ENCODE peak calls at places on chromosomes 4 and X, in nine cellular contexts. L, F, S, Z, H, C, K, B and D are unnamed samples.

GRCh38 chr4:18390655-18391369 is 369.3 kb upstream of the LCORL start:
- DNase-seq in F (no peak), S (no peak), B (no peak), L (no peak), Z (peak), K (no peak), H (no peak), C (peak), D (no peak)

GRCh38 chrX:41823402-41823801 is 99.4 kb downstream of the GPR82 start:
- DNase-seq in L (no peak), B (no peak), H (peak), Z (peak), K (no peak), F (no peak), S (no peak), C (peak), D (no peak)

GRCh38 chr4:82900016-82900334 is 560 bp upstream of the THAP9 start:
- DNase-seq in F (no peak), K (no peak), L (peak), Z (no peak), C (peak), H (no peak), S (no peak), B (no peak), D (no peak)

GRCh38 chr4:53477038-53477565 is 99.7 kb downstream of the FIP1L1 start:
- DNase-seq in Z (no peak), B (no peak), H (no peak), F (no peak), K (peak), S (no peak), L (peak), C (no peak), D (no peak)

GRCh38 chr4:8434251-8435073 is 6.1 kb downstream of the ACOX3 start:
- DNase-seq in B (no peak), L (no peak), Z (no peak), K (no peak), H (no peak), C (no peak), S (no peak), F (no peak), D (peak)

GRCh38 chr4:107066622-107067021 is 30.5 kb upstream of the DKK2 start:
- DNase-seq in H (no peak), L (no peak), F (no peak), B (no peak), Z (no peak), K (no peak), S (no peak), C (no peak), D (no peak)

GRCh38 chr4:136650541-136651277 is 881.6 kb downstream of the PCDH18 start:
- DNase-seq in Z (peak), S (no peak), C (peak), F (no peak), K (no peak), B (peak), L (peak), H (no peak), D (no peak)

GRCh38 chr4:38694330-38694729 is 30.3 kb downstream of the KLF3 start:
- DNase-seq in K (no peak), C (no peak), S (no peak), F (no peak), L (no peak), Z (no peak), H (no peak), B (no peak), D (no peak)

GRCh38 chr4:99390060-99390459 is 37.5 kb upstream of the ADH1C start:
- DNase-seq in K (no peak), H (no peak), S (no peak), B (no peak), F (no peak), Z (peak), L (peak), C (no peak), D (no peak)

GRCh38 chr4:74516321-74516720 is 71.4 kb downstream of the AREG start:
- DNase-seq in L (peak), S (no peak), F (no peak), Z (peak), K (no peak), B (no peak), H (no peak), C (no peak), D (no peak)

GRCh38 chr4:119237201-119237600 is 24.7 kb downstream of the USP53 start:
- DNase-seq in S (no peak), F (no peak), L (no peak), H (no peak), Z (no peak), B (no peak), C (no peak), K (no peak), D (no peak)

GRCh38 chrX:14027031-14027430 is 2.7 kb downstream of the GEMIN8 start:
- DNase-seq in K (peak), S (no peak), H (no peak), L (peak), Z (no peak), B (peak), C (no peak), F (no peak), D (peak)

GRCh38 chr4:188307591-188307990 is 168.3 kb downstream of the TRIML1 start:
- DNase-seq in Z (no peak), C (no peak), K (no peak), B (no peak), L (no peak), F (no peak), S (no peak), H (no peak), D (no peak)

GRCh38 chr4:4859010-4859798 is at the start of gene MSX1:
- DNase-seq in K (no peak), L (peak), S (peak), H (peak), B (peak), C (peak), F (peak), Z (peak), D (peak)

GRCh38 chrX:1906028-1906427 is 291.2 kb downstream of the ASMT start:
- DNase-seq in L (no peak), F (no peak), H (no peak), B (no peak), K (no peak), S (no peak), Z (no peak), C (no peak), D (no peak)

GRCh38 chr4:102713096-102713495 is 47.7 kb downstream of the MANBA start:
- DNase-seq in S (no peak), H (no peak), F (no peak), Z (peak), L (peak), B (no peak), K (no peak), C (peak), D (no peak)

GRCh38 chr4:3809451-3810110 is 43.4 kb downstream of the ADRA2C start:
- DNase-seq in S (no peak), H (no peak), L (no peak), F (no peak), C (no peak), B (no peak), Z (no peak), K (no peak), D (no peak)

GRCh38 chrX:39815621-39816020 is 282.1 kb downstream of the BCOR start:
- DNase-seq in L (peak), C (no peak), S (no peak), H (no peak), F (no peak), K (no peak), Z (no peak), B (no peak), D (no peak)

GRCh38 chrX:29295987-29296680 is 708.9 kb downstream of the IL1RAPL1 start:
- DNase-seq in H (no peak), Z (peak), B (no peak), L (peak), K (no peak), S (no peak), C (no peak), F (no peak), D (no peak)

DNA sequence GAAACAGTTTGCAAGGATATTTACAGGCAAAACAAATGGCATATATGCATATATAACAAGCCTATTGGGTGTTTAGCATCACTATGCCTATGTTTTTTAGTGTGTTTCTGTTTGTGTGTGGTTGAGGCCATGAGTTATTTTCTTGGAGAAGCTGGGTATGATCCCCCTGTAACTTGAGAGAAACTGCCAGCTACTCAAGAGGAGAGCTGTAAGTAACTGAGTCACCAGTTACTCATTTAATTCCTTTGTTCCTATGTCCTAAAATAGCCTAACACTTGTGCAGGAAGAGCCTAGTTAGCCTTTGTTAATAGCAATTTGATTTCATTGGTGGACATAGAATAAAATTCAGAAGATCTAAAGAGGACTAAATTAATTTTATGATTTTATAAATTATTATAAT is 79.1 kb downstream of the PWWP3B start:
- DNase-seq in H (no peak), B (no peak), L (no peak), C (no peak), Z (no peak), S (no peak), F (no peak), K (no peak), D (no peak)
- H3K27ac ChIP-seq in H (no peak), B (no peak), L (no peak), C (no peak), Z (no peak), S (no peak), F (no peak), K (no peak), D (no peak)

GRCh38 chr4:81807386-81807785 is 335.7 kb upstream of the RASGEF1B start:
- DNase-seq in L (no peak), Z (no peak), H (no peak), C (no peak), B (no peak), F (no peak), S (no peak), K (no peak), D (no peak)
- TF ChIP-seq CTCF in L (no peak), Z (no peak), H (no peak), C (no peak), B (no peak), F (no peak), S (no peak), K (no peak), D (no peak)

DNA sequence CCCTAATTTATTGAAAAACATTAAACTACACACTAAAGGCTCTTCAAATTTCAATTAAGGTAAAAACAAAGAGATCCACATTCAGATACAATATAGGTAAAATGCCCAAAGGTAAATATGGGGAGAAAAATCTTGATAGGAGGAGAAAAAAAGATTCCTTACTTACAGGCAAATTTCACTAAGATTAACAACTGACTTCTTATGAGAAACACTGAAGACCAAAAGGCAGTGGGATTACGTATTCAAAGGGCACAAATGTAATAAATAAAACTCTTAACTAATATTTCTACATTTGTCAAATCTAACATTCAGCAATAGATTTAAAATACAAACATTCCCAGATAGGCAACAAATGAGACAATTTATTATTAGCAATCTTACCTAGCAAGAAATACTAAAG is 829.3 kb downstream of the SH3BGRL start:
- DNase-seq in H (no peak), Z (no peak), K (no peak), C (no peak), F (no peak), B (no peak), S (no peak), L (no peak), D (no peak)
- H3K27ac ChIP-seq in H (no peak), Z (no peak), K (no peak), C (no peak), F (no peak), B (no peak), S (no peak), L (no peak), D (no peak)

GRCh38 chrX:49165901-49166881 is 3.6 kb downstream of the MAGIX start:
- DNase-seq in F (no peak), H (peak), C (no peak), Z (peak), K (peak), B (peak), S (peak), L (peak), D (peak)
- TF ChIP-seq CTCF in F (peak), H (peak), C (no peak), Z (peak), K (peak), B (no peak), S (no peak), L (no peak), D (peak)

DNA sequence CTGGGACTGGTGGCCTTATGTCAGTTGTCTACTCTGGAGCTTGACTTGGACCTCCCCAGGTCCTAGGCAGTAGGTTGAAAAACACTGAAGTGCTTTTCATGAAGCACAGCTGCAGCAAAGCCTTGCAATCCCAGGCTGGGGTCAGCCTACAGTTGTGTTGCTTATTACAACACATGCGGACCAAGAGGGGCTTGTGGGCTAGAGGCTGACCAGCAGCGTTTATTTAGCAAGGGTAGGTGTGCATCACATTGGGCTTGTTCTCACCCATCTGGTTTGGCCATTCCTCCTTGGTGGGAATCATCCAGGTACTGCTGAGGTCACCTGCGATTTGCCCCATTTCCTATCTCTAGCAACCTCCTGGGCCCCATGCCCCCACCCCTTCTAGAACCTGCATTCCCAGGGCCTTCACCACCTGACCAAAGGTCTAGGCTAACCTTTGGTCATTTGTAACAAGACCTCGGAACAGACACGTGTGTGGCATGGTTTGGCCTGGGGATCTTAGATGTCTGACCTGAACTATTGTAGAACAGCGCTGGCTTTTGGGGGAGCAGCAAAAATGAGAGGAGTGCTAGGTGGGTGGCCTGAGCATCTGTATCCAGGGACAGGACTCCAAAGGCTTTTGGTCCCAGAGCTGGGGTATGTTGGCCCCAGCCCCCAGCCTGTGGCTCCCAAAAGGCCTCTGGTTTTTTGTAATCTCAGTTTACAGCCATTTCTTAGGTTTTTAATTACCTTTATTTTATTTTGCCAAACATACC is 3.0 kb downstream of the RPL10 start:
- DNase-seq in S (no peak), F (no peak), H (no peak), C (peak), K (no peak), B (peak), Z (peak), L (peak), D (no peak)
- H3K27ac ChIP-seq in S (no peak), F (no peak), H (no peak), C (peak), K (no peak), B (no peak), Z (no peak), L (no peak), D (no peak)

DNA sequence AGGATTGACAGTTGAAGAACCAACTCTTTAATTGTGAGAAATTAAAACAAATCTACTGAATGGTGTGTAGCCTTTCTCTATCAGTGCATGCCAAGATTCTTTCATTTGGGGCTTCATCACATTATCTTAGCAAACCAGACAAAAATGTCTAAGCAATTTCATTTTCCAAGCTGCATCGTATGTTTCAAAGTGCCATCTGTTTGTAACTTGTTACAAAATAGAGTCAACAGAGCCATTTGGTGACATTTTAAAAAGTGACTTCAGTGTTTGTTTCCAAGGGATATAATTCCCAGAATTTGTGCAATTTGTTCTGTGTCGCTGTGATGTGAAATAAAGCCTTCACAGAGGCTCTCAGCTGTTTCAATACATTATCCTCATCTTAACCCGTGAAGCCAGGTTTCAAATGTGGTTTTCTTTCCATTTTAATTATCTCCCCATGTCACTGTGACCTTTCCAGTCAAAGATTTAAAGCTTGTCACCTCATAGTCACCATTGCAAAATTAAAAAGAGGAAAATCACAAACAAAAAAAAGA is 46.0 kb upstream of the C1QTNF7 start:
- DNase-seq in B (no peak), F (no peak), L (no peak), C (no peak), H (no peak), S (no peak), Z (no peak), K (no peak), D (no peak)
- TF ChIP-seq CTCF in B (no peak), F (no peak), L (no peak), C (no peak), H (no peak), S (no peak), Z (no peak), K (no peak), D (no peak)

DNA sequence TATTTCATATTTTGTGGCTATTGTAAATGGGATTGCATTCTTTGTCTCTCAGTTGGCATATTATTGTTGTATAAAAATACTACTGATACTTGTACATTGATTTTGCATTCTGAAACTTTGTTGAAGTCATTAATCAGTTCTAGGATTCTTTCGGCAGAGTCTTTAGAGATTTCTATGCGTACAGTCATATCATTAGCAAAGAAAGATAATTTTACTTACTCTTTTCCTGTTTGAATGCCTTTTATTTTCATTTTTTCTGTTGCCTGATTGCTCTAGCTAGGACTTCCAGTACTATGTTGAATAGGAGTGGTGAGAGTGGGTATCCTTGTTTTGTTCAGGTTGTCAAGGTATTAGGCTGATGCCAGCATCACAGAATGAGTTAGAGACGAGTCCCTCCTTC is 722.0 kb upstream of the PCDH10 start:
- DNase-seq in K (no peak), L (no peak), C (no peak), F (no peak), H (no peak), Z (no peak), B (no peak), S (no peak), D (no peak)
- H3K27ac ChIP-seq in K (no peak), L (no peak), C (no peak), F (no peak), H (no peak), Z (no peak), B (no peak), S (no peak), D (no peak)

GRCh38 chrX:74232859-74233258 is 71.1 kb upstream of the ZCCHC13 start:
- DNase-seq in F (no peak), Z (peak), H (no peak), C (peak), B (no peak), K (no peak), L (peak), S (no peak), D (no peak)
- TF ChIP-seq CTCF in F (no peak), Z (no peak), H (no peak), C (no peak), B (no peak), K (peak), L (no peak), S (no peak), D (no peak)